ENCODE peak calls at places on chromosomes 2 and 18, in five cellular contexts. B is mucosa of descending colon; H is Panc1; X is esophagus squamous epithelium; J is CD8-positive, alpha-beta memory T cell. P is an unnamed sample.

GRCh38 chr18:57813245-57813644 is 10.1 kb upstream of the ATP8B1 start:
- DNase-seq in B (no peak), H (peak; percentile 69), X (no peak), J (no peak), P (no peak)

GRCh38 chr2:38201784-38202183 is 125.8 kb upstream of the CYP1B1 start:
- DNase-seq in B (no peak), H (no peak), X (no peak), J (no peak), P (no peak)

GRCh38 chr2:199875400-199875799 is 24.4 kb upstream of the FTCDNL1 start:
- DNase-seq in B (no peak), H (no peak), X (no peak), J (no peak), P (no peak)

GRCh38 chr18:79374408-79375171 is 21.1 kb upstream of the NFATC1 start:
- DNase-seq in B (no peak), H (no peak), X (no peak), J (no peak), P (no peak)

GRCh38 chr2:36556847-36557246 is 41.1 kb downstream of the FEZ2 start:
- DNase-seq in B (no peak), H (no peak), X (no peak), J (no peak), P (no peak)

GRCh38 chr2:168439536-168439935 is 16.5 kb upstream of the CERS6 start:
- DNase-seq in B (no peak), H (no peak), X (no peak), J (no peak), P (no peak)

GRCh38 chr18:22293417-22293816 is 124.0 kb downstream of the GATA6 start:
- DNase-seq in B (no peak), H (no peak), X (no peak), J (no peak), P (no peak)

GRCh38 chr2:43792653-43793052 is 18.8 kb downstream of the DYNC2LI1 start:
- DNase-seq in B (no peak), H (no peak), X (no peak), J (no peak), P (no peak)

GRCh38 chr18:66795011-66795410 is 191.1 kb upstream of the CDH19 start:
- DNase-seq in B (no peak), H (no peak), X (no peak), J (no peak), P (no peak)

GRCh38 chr2:32360416-32360815 is 3.6 kb downstream of the BIRC6 start:
- DNase-seq in B (no peak), H (no peak), X (no peak), J (no peak), P (no peak)

GRCh38 chr2:127324635-127325034 is 30.7 kb upstream of the ERCC3 start:
- DNase-seq in B (peak; percentile 49), H (peak; percentile 10), X (no peak), J (no peak), P (no peak)

GRCh38 chr18:48852292-48852691 is 98.5 kb downstream of the SMAD7 start:
- DNase-seq in B (no peak), H (no peak), X (no peak), J (no peak), P (no peak)
- H3K9me3 ChIP-seq in B (no peaks in the 10 kb centered on the region), H (no peaks in the 10 kb centered on the region), X (no peaks in the 10 kb centered on the region), J (no peaks in the 10 kb centered on the region), P (no peaks in the 10 kb centered on the region)

GRCh38 chr2:569681-570080 is 107.5 kb downstream of the TMEM18 start:
- DNase-seq in B (no peak), H (no peak), X (no peak), J (no peak), P (no peak)
- H3K9me3 ChIP-seq in B (peaks cover 5% of the 10 kb centered on the region), H (no peaks in the 10 kb centered on the region), X (peaks cover 12% of the 10 kb centered on the region), J (no peaks in the 10 kb centered on the region), P (no peaks in the 10 kb centered on the region)

GRCh38 chr2:86552889-86553288 is 10.4 kb downstream of the CHMP3 start:
- DNase-seq in B (no peak), H (no peak), X (no peak), J (no peak), P (no peak)
- H3K9me3 ChIP-seq in B (peaks cover 31% of the 10 kb centered on the region), H (peaks cover 11% of the 10 kb centered on the region), X (peaks cover 16% of the 10 kb centered on the region), J (no peaks in the 10 kb centered on the region), P (no peaks in the 10 kb centered on the region)

GRCh38 chr2:9105601-9106337 is 100.8 kb upstream of the ASAP2 start:
- DNase-seq in B (no peak), H (no peak), X (no peak), J (no peak), P (no peak)
- H3K9me3 ChIP-seq in B (no peaks in the 10 kb centered on the region), H (no peaks in the 10 kb centered on the region), X (no peaks in the 10 kb centered on the region), J (no peaks in the 10 kb centered on the region), P (no peaks in the 10 kb centered on the region)